ENCODE peak calls at places on chromosomes 6 and 20, in six cellular contexts. A is NT2/D1, T is MM.1S, K is astrocyte of the spinal cord, I is fibroblast of villous mesenchyme, O is heart right ventricle. F is an unnamed sample.

GRCh38 chr6:113776998-113777397 is 80.1 kb upstream of the MARCKS start:
- DNase-seq in A (peak), O (no peak), T (no peak), K (no peak), I (peak), F (no peak)

GRCh38 chr20:51287628-51288413 is 254.7 kb downstream of the NFATC2 start:
- DNase-seq in I (no peak), K (no peak), O (no peak), T (no peak), A (no peak), F (no peak)

GRCh38 chr6:102344769-102345168 is 951.3 kb downstream of the GRIK2 start:
- DNase-seq in A (no peak), T (no peak), K (no peak), O (no peak), I (no peak), F (no peak)

GRCh38 chr20:55461519-55461918 is 543.8 kb downstream of the CBLN4 start:
- DNase-seq in O (no peak), K (no peak), I (no peak), T (no peak), A (no peak), F (no peak)

GRCh38 chr6:112085666-112086065 is 1.6 kb downstream of the TUBE1 start:
- DNase-seq in K (no peak), A (no peak), T (no peak), O (peak), I (no peak), F (no peak)

GRCh38 chr6:137230547-137230946 is 11.4 kb upstream of the IFNGR1 start:
- DNase-seq in T (no peak), I (no peak), K (no peak), A (no peak), O (no peak), F (no peak)

GRCh38 chr20:2793471-2793870 is 7.0 kb downstream of the CPXM1 start:
- DNase-seq in I (no peak), T (no peak), O (no peak), K (no peak), A (no peak), F (no peak)

GRCh38 chr20:38283236-38283635 is 20.7 kb upstream of the BPI start:
- DNase-seq in T (no peak), I (no peak), O (no peak), K (no peak), A (no peak), F (no peak)

GRCh38 chr6:169240591-169241390 is 12.9 kb downstream of the THBS2 start:
- DNase-seq in K (peak), I (no peak), O (no peak), T (no peak), A (no peak), F (no peak)

GRCh38 chr6:2412731-2413130 is 167.3 kb upstream of the GMDS start:
- DNase-seq in O (no peak), I (no peak), A (no peak), K (peak), T (no peak), F (no peak)

GRCh38 chr6:165468836-165469235 is 159.4 kb upstream of the C6orf118 start:
- DNase-seq in T (no peak), K (no peak), O (no peak), A (no peak), I (peak), F (no peak)

GRCh38 chr6:23420659-23421350 is 705.2 kb upstream of the NRSN1 start:
- DNase-seq in K (no peak), A (no peak), I (no peak), O (no peak), T (no peak), F (no peak)

GRCh38 chr6:30894935-30895334 is 10.6 kb downstream of the DDR1 start:
- DNase-seq in O (no peak), A (no peak), I (no peak), T (no peak), K (no peak), F (no peak)

GRCh38 chr6:54053893-54054391 is 57.3 kb upstream of the MLIP start:
- DNase-seq in T (no peak), O (peak), I (peak), A (no peak), K (peak), F (no peak)
- H3K4me3 ChIP-seq in T (no peak), O (peak), I (peak), A (no peak), K (no peak), F (no peak)

DNA sequence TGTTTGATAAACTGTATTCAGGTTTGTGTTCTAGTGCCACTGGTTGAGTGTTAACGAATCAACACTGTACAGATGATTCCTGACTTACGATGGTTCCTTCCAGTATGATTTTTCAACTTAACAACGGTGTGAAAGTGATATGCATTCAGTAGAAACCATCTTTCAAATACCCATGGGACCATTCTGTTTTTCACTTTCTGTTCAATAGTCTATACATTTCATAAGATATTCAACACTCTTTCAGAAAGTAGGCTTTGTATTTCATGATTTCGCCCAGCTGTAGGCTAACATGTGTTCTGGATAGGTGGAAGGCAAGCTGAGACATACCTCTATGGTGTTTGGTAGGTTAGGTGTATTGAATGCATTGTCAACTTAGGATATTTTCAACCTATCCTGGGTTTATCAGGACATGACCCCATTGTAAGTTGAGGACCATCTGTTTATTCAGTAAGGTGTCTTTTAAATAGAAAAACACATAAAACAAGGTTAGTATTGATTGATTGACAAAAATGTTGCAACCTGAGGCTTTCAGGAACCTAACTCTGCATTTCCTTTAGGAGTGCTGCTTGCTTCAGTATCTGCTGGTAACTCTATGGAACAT is 32.3 kb downstream of the SYNJ2 start:
- DNase-seq in I (no peak), O (no peak), K (no peak), A (no peak), T (no peak), F (no peak)
- H3K4me3 ChIP-seq in I (no peak), O (no peak), K (no peak), A (no peak), T (no peak), F (no peak)

GRCh38 chr20:25250508-25250907 is 2.6 kb downstream of the PYGB start:
- DNase-seq in T (no peak), O (no peak), K (peak), A (no peak), I (peak), F (no peak)
- H3K4me3 ChIP-seq in T (no peak), O (peak), K (peak), A (no peak), I (peak), F (no peak)

GRCh38 chr20:24052599-24053275 is 64.2 kb upstream of the GGTLC1 start:
- DNase-seq in A (no peak), O (no peak), T (no peak), I (no peak), K (no peak), F (no peak)

GRCh38 chr20:24048014-24048611 is 59.5 kb upstream of the GGTLC1 start:
- DNase-seq in T (no peak), O (no peak), I (no peak), A (no peak), K (no peak), F (no peak)

GRCh38 chr20:24049081-24049480 is 60.5 kb upstream of the GGTLC1 start:
- DNase-seq in I (no peak), O (no peak), A (no peak), K (no peak), T (peak), F (no peak)

GRCh38 chr20:24050119-24050518 is 61.5 kb upstream of the GGTLC1 start:
- DNase-seq in T (no peak), A (no peak), I (no peak), O (no peak), K (no peak), F (no peak)

DNA sequence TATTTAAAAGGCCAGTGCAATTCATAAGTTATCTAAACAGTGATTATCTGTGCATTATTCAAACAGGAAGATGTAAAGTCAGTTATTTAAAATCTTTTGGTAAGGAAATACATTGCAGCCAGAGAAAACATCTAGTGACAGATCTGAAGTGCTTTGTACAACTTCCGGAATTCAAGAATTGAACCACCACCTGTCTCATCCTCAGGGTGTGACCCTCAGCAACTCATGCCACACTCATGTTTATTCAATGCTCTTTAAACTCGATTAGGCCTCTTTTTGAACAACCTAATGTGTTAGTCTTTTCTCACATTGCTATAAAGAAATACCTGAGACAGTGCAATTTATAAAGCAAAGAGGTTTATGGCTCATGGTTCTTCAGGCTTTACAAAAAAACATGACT is 62.6 kb upstream of the GGTLC1 start:
- DNase-seq in T (no peak), O (no peak), I (no peak), K (no peak), A (no peak), F (no peak)
- H3K4me3 ChIP-seq in T (no peak), O (no peak), I (no peak), K (no peak), A (no peak), F (no peak)

DNA sequence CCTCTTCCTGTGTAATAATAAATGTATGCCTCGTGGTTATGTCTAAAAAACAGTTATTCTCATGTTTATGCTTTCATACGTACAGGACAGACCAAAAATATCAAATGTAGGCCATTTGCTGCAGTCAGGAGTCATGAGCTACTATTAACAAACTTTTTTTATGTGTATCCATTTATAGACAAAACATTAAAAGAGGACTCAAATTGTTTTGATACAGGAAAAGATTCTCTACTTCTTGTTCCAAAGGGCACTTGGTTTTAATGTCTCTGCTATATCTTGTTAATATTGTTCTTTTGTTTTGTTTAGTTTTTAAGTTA is 155.2 kb downstream of the ZDHHC14 start:
- DNase-seq in K (no peak), I (no peak), T (no peak), O (no peak), A (no peak), F (no peak)
- H3K4me3 ChIP-seq in K (no peak), I (no peak), T (no peak), O (no peak), A (no peak), F (no peak)

DNA sequence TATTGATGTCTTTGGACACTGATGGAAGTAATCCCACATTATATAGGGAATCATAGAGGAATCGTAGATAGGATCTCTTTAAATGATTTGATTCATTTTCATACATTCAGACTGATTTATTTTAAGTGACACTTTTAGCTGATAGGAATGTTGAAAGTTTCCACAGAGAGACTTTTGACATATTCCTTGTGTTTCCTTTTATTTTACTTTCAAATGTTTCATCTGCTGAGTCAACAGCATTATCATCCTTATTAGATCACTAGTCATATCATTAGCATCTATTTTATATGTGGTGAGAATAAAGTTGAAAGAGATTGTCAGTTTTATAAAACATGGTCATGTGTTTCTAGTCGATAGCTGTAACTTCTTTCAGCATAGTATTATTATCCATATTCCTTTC is 13.4 kb downstream of the DCBLD1 start:
- DNase-seq in A (no peak), T (no peak), K (peak), O (no peak), I (peak), F (no peak)
- H3K4me3 ChIP-seq in A (no peak), T (no peak), K (no peak), O (no peak), I (no peak), F (no peak)

DNA sequence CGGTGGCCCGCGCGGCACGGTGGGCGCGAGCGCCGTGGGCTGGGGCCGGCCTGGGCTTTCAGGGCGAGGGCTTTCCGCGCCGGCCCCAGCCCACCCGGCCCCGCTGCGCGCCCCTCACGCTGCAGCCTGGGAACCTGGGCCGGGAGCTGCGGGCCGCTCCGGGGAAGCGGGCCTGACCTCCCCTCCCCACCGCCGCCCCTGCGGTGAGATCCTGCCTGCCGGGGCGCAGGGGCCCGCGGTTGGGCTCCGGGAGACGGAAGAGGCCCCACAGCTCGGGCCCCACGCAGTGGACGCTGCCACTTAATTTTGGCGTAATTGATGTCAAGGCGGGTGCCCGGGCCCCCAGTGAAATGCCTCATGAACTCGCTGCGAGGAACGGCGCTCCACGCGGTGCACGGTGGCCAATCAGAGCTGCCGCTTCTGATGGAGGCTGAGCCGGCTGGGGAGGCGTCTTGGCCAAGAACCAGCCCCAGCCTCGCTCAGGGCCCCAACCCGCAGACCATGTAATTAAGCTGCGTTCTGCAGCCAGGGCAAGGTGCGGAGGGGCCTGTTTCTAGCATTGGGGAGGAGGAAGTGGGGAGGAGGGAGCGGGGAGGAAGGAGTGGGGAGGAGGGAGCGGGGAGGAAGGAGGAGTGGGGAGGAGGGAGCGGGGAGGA is 96.1 kb upstream of the BHLHE23 start:
- DNase-seq in A (no peak), K (no peak), T (no peak), O (no peak), I (peak), F (peak)
- H3K4me3 ChIP-seq in A (peak), K (no peak), T (no peak), O (peak), I (peak), F (no peak)

GRCh38 chr20:47354388-47354709 is 2.1 kb downstream of the ZMYND8 start:
- DNase-seq in I (no peak), T (no peak), K (no peak), A (no peak), O (no peak), F (no peak)

GRCh38 chr20:47355489-47356219 is 845 bp downstream of the ZMYND8 start:
- DNase-seq in A (no peak), T (peak), O (no peak), K (peak), I (no peak), F (no peak)

GRCh38 chr20:47356220-47356525 is 326 bp downstream of the ZMYND8 start:
- DNase-seq in O (no peak), A (no peak), K (no peak), I (no peak), T (no peak), F (no peak)

GRCh38 chr20:47353697-47354387 is 2.7 kb downstream of the ZMYND8 start:
- DNase-seq in T (peak), I (peak), O (no peak), K (peak), A (no peak), F (no peak)

DNA sequence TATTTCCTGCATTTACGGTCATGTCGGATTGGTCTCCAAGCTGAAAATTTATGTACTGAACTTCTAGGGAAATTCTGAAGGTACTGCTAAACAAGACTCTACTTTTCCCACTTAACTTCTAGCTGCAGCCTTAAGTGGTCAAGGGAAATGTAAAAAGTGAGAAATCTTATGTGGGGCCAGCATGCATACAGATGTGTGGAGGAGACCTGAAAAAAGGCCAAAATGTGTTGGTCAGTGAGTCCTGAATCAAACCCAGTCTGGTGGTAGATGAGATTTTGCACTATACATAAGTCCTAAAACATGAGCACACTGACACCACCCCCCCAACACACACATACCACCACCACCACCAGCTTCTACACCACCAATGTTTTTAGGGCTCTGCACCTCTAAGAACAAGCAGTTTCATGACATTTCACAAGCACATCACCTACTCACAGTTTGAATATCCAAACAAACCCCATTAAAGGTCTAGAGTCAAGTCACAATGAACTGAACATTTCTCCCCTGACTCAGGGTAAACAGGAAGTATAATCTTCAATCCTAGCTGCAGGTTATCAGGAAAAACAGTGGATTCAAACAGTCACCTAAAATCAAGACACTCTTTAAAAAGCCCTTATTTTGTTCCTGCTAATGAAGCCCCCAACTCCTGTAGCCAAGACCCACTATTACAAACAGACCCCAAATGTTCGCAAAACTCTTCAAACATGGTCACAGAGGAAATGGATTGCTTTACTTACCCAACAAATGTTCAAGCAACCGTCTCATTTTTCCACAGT is 1.6 kb downstream of the ZMYND8 start:
- DNase-seq in O (no peak), A (no peak), T (no peak), I (peak), K (peak), F (no peak)
- H3K4me3 ChIP-seq in O (peak), A (peak), T (peak), I (peak), K (peak), F (no peak)

GRCh38 chr6:96542702-96543101 is 20.2 kb upstream of the FHL5 start:
- DNase-seq in I (peak), A (no peak), T (no peak), O (no peak), K (no peak), F (no peak)
- H3K4me3 ChIP-seq in I (no peak), A (no peak), T (no peak), O (no peak), K (no peak), F (no peak)

F was measured in body of pancreas.